ENCODE peak calls at places on chromosomes 16 and 17, in five cellular contexts. B is H1, X is mesenchymal stem cell, D is neuronal stem cell, T is H9. S is an unnamed sample.

GRCh38 chr16:8173111-8173644 is 417.1 kb downstream of the TMEM114 start:
- DNase-seq in B (peak; percentile 83), D (peak; percentile 85), X (peak; percentile 8), T (peak; percentile 91), S (peak; percentile 70)

GRCh38 chr17:6507535-6507934 is 48.8 kb downstream of the PITPNM3 start:
- DNase-seq in X (peak; percentile 69), B (no peak), D (no peak), T (no peak), S (peak; percentile 86)

GRCh38 chr17:27978689-27979175 is 63.7 kb upstream of the NLK start:
- DNase-seq in X (no peak), B (no peak), T (no peak), D (no peak), S (peak; percentile 14)

GRCh38 chr16:88619859-88620655 is 18.3 kb upstream of the IL17C start:
- DNase-seq in D (no peak), X (peak; percentile 97), B (no peak), T (no peak), S (no peak)

GRCh38 chr17:21213491-21214014 is 408 bp downstream of the TMEM11 start:
- DNase-seq in D (no peak), X (no peak), B (no peak), T (no peak), S (peak; percentile 55)

GRCh38 chr16:71882505-71883192 is 1.3 kb downstream of the ZNF821 start:
- DNase-seq in X (peak; percentile 85), B (peak; percentile 83), T (peak; percentile 57), D (peak; percentile 82), S (peak; percentile 97)

GRCh38 chr16:79483336-79483735 is 117.2 kb downstream of the MAF start:
- DNase-seq in X (no peak), D (no peak), T (no peak), B (no peak), S (no peak)

GRCh38 chr17:19513897-19514488 is 19.7 kb upstream of the SLC47A1 start:
- DNase-seq in X (peak; percentile 79), T (peak; percentile 85), D (peak; percentile 65), B (peak; percentile 84), S (peak; percentile 85)

GRCh38 chr16:22425036-22425801 is 50.8 kb upstream of the CDR2 start:
- DNase-seq in T (no peak), X (no peak), B (peak; percentile 41), D (no peak), S (no peak)

GRCh38 chr17:18854956-18855355 is 3.0 kb upstream of the PRPSAP2 start:
- DNase-seq in T (no peak), B (no peak), D (no peak), X (no peak), S (no peak)

GRCh38 chr16:19884021-19884485 is 595 bp downstream of the GPRC5B start:
- DNase-seq in T (peak; percentile 44), X (peak; percentile 20), D (no peak), B (peak; percentile 54), S (no peak)

GRCh38 chr16:57797526-57798266 is 4.6 kb downstream of the KIFC3 start:
- DNase-seq in T (peak; percentile 68), B (peak; percentile 81), D (no peak), X (no peak), S (peak; percentile 94)

GRCh38 chr16:69190598-69190997 is 3.6 kb downstream of the SNTB2 start:
- DNase-seq in B (no peak), T (no peak), D (no peak), X (no peak), S (no peak)

GRCh38 chr17:345992-346785 is 6.4 kb downstream of the RPH3AL start:
- DNase-seq in T (no peak), B (no peak), X (no peak), D (no peak), S (no peak)

DNA sequence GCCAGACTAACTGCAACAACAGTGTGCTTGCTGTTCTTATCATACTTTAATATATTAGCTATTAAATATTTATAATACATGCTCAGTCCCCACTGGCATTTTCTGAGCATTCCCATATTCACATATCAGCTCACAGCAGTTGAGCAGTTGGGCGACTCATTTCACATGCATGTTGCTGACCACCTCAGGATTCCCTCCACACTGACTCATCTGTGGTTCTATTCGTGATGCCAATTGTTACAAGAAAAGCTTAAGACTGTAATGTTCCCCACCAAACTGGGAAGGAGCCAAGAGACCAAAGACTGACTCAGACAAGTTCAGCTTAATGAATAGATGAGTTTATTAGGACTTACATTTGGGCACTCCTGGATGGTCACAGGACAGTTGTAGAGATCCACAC is 100.3 kb upstream of the KIF2B start:
- DNase-seq in D (no peak), B (no peak), X (peak; percentile 91), T (no peak), S (no peak)
- H2BK120ac ChIP-seq in D (no peak overlapping the region), B (no peak overlapping the region), X (no peak overlapping the region), T (no peak overlapping the region), S (no peak overlapping the region)

GRCh38 chr17:31511176-31511540 is 119.7 kb downstream of the RAB11FIP4 start:
- DNase-seq in B (no peak), T (no peak), D (no peak), X (no peak), S (no peak)

GRCh38 chr17:31510273-31511175 is 119.0 kb downstream of the RAB11FIP4 start:
- DNase-seq in T (no peak), B (no peak), X (no peak), D (no peak), S (no peak)

GRCh38 chr17:31508310-31509094 is 117.0 kb downstream of the RAB11FIP4 start:
- DNase-seq in T (peak; percentile 74), X (no peak), D (no peak), B (no peak), S (peak; percentile 21)

GRCh38 chr17:31509095-31509804 is 117.8 kb downstream of the RAB11FIP4 start:
- DNase-seq in B (no peak), D (no peak), T (no peak), X (no peak), S (no peak)

GRCh38 chr17:31509805-31510177 is 118.3 kb downstream of the RAB11FIP4 start:
- DNase-seq in B (no peak), T (no peak), X (no peak), D (no peak), S (no peak)
- H2BK12ac ChIP-seq in B (no peak overlapping the region), T (no peak overlapping the region), X (no peak overlapping the region), D (no peak overlapping the region), S (no peak overlapping the region)

GRCh38 chr16:11253995-11254912 is 1.8 kb downstream of the SOCS1 start:
- DNase-seq in X (no peak), D (no peak), B (no peak), T (no peak), S (no peak)
- H2AK5ac ChIP-seq in X (no peak overlapping the region), D (peak overlapping the region; percentile 53), B (no peak overlapping the region), T (no peak overlapping the region), S (no peak overlapping the region)

GRCh38 chr16:35195864-35196216 is 1736.4 kb downstream of the TP53TG3F start:
- DNase-seq in T (no peak), D (no peak), X (no peak), B (no peak), S (no peak)
- H2BK120ac ChIP-seq in T (no peak overlapping the region), D (no peak overlapping the region), X (no peak overlapping the region), B (no peak overlapping the region), S (no peak overlapping the region)

DNA sequence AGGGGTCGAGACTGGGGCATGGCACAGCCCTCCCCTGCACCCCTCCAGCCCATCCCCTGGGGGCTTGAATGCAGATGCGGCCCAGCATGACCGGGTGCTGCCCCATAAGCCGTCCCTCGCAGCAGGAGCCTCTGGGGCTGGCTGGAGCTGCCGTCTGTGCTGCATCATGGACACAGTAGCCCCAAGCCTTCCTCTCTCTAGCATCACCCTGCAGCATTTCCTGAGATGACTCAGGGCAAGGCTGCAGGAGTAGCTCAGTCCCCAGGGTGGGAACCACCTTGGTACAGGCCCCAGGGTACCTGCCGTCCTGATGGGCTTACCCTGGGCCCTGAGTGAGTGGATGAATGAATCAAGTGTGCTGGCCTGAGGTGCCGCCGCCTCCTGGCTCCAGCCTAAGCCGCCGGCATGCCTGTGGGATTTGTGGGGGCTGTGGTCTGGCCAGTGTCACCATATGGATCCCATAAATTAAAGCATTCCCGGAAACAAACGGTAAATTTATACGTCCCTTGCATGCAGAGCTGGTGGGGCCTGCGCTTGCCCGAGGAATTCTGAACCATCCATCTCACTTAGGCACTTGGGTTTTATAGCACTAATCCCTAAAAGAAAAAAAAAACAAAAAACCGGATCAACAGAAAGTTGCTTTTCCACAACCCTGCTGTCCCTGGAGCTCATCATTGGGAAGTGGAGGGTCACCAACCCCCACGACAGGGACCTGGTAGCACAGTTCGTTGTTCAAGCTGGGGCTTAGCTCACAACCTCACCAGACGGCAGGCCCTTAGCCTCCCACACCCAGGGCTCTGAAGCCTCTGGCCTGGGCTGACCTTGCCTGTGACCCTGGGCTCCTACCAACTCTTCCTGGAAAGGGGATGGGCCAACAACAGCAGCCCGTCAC is 242.6 kb upstream of the CIBAR2 start:
- DNase-seq in X (peak; percentile 99), D (no peak), T (no peak), B (no peak), S (peak; percentile 62)
- H2BK12ac ChIP-seq in X (peak overlapping the region; percentile 70), D (no peak overlapping the region), T (no peak overlapping the region), B (no peak overlapping the region), S (peak overlapping the region; percentile 90)

GRCh38 chr17:49013311-49014205 is 16.4 kb downstream of the IGF2BP1 start:
- DNase-seq in X (peak; percentile 57), T (peak; percentile 94), D (peak; percentile 90), B (peak; percentile 90), S (no peak)
- H2AK5ac ChIP-seq in X (peak overlapping the region; percentile 15), T (no peak overlapping the region), D (peak overlapping the region; percentile 95), B (peak overlapping the region; percentile 24), S (peak overlapping the region; percentile 67)

DNA sequence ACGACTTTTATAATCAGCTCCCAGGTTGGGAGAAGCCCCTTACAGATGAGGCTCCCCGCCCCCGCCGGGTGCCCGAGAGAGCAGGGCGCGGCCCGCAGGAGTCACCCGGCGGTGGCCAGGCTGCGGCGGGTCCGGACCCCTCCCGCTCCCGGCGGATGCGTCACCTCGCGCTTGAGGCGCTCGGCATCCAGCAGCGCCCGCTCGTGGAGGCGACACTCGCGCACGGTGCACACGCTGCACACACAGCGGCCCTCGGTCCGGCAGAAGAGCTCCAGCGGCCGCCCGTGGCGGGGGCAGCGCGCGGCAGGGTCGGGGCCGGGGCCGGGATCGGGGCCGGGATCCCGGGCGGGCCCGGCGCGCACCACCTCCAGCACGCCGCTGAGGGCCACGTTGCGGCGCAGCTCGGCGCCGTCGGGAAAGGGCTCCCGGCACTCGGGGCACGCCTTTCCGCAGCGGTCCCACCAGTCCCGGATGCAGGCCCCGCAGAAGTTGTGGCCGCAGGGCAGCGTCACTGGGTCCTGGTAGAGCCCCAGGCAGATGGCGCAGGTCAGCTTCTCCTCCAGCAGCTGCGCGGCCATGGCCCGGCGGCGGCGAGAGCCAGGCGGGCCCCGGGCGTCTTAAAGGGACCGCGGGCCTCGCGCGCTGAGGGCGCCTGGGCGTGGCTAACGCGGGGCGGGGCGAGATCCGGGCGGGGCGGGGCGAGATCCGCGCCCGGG is at the start of gene TRIM65:
- DNase-seq in D (peak; percentile 80), T (peak; percentile 88), X (peak; percentile 82), B (peak; percentile 92), S (peak; percentile 91)
- H2BK120ac ChIP-seq in D (no peak within 1 kb of the TSS), T (no peak within 1 kb of the TSS), X (peak within 1 kb of the TSS; percentile 52), B (no peak within 1 kb of the TSS), S (peak within 1 kb of the TSS; percentile 59)

GRCh38 chr16:83272201-83272600 is 535.6 kb upstream of the HSBP1 start:
- DNase-seq in X (no peak), T (no peak), B (no peak), D (no peak), S (no peak)
- H2BK12ac ChIP-seq in X (no peak overlapping the region), T (no peak overlapping the region), B (no peak overlapping the region), D (no peak overlapping the region), S (no peak overlapping the region)

GRCh38 chr16:1938910-1939309 is 4.1 kb downstream of the MSRB1 start:
- DNase-seq in X (no peak), B (no peak), T (no peak), D (no peak), S (no peak)
- H2AK5ac ChIP-seq in X (no peak overlapping the region), B (no peak overlapping the region), T (no peak overlapping the region), D (no peak overlapping the region), S (no peak overlapping the region)

GRCh38 chr16:49643429-49644142 is 212.3 kb downstream of the ZNF423 start:
- DNase-seq in B (no peak), T (no peak), D (no peak), X (peak; percentile 68), S (no peak)
- H2BK120ac ChIP-seq in B (peak overlapping the region; percentile 18), T (no peak overlapping the region), D (no peak overlapping the region), X (no peak overlapping the region), S (no peak overlapping the region)